ENCODE peak calls at places on chromosomes 13 and 19, in nine cellular contexts. One of them, this sample, is unnamed.

GRCh38 chr13:42218576-42218975 is 53.4 kb upstream of the AKAP11 start:
- DNase-seq in SK-N-SH: no peak
- DNase-seq in H1: no peak
- DNase-seq in stomach: no peak
- DNase-seq in esophagus muscularis mucosa: no peak
- DNase-seq in HepG2: no peak
- DNase-seq in suprapubic skin: no peak
- DNase-seq in upper lobe of left lung: no peak
- DNase-seq in sigmoid colon: no peak
- DNase-seq in this sample: no peak

GRCh38 chr19:38816131-38816750 is 3.5 kb upstream of the LGALS4 start:
- DNase-seq in SK-N-SH: peak; percentile 27
- DNase-seq in H1: no peak
- DNase-seq in stomach: no peak
- DNase-seq in esophagus muscularis mucosa: no peak
- DNase-seq in HepG2: no peak
- DNase-seq in suprapubic skin: no peak
- DNase-seq in upper lobe of left lung: peak; percentile 76
- DNase-seq in sigmoid colon: no peak
- DNase-seq in this sample: no peak

GRCh38 chr13:40318366-40318765 is 348.1 kb downstream of the FOXO1 start:
- DNase-seq in SK-N-SH: peak; percentile 36
- DNase-seq in H1: no peak
- DNase-seq in stomach: peak; percentile 66
- DNase-seq in esophagus muscularis mucosa: peak; percentile 89
- DNase-seq in HepG2: no peak
- DNase-seq in suprapubic skin: no peak
- DNase-seq in upper lobe of left lung: no peak
- DNase-seq in sigmoid colon: no peak
- DNase-seq in this sample: peak; percentile 20

GRCh38 chr13:62625214-62625613 is 1209.6 kb upstream of the PCDH20 start:
- DNase-seq in SK-N-SH: no peak
- DNase-seq in H1: no peak
- DNase-seq in stomach: no peak
- DNase-seq in esophagus muscularis mucosa: no peak
- DNase-seq in HepG2: no peak
- DNase-seq in suprapubic skin: no peak
- DNase-seq in upper lobe of left lung: peak; percentile 26
- DNase-seq in sigmoid colon: no peak
- DNase-seq in this sample: no peak

GRCh38 chr19:45630463-45630862 is 8.7 kb downstream of the EML2 start:
- DNase-seq in SK-N-SH: peak; percentile 3
- DNase-seq in H1: no peak
- DNase-seq in stomach: no peak
- DNase-seq in esophagus muscularis mucosa: no peak
- DNase-seq in HepG2: no peak
- DNase-seq in suprapubic skin: no peak
- DNase-seq in upper lobe of left lung: no peak
- DNase-seq in sigmoid colon: no peak
- DNase-seq in this sample: no peak

GRCh38 chr13:101452519-101453485 is at the start of gene ITGBL1:
- DNase-seq in SK-N-SH: peak; percentile 38
- DNase-seq in H1: no peak
- DNase-seq in stomach: no peak
- DNase-seq in esophagus muscularis mucosa: no peak
- DNase-seq in HepG2: no peak
- DNase-seq in suprapubic skin: peak; percentile 85
- DNase-seq in upper lobe of left lung: peak; percentile 78
- DNase-seq in sigmoid colon: no peak
- DNase-seq in this sample: no peak

GRCh38 chr19:29259153-29259552 is 46.2 kb upstream of the UQCRFS1 start:
- DNase-seq in SK-N-SH: no peak
- DNase-seq in H1: no peak
- DNase-seq in stomach: no peak
- DNase-seq in esophagus muscularis mucosa: no peak
- DNase-seq in HepG2: no peak
- DNase-seq in suprapubic skin: no peak
- DNase-seq in upper lobe of left lung: no peak
- DNase-seq in sigmoid colon: no peak
- DNase-seq in this sample: no peak

GRCh38 chr19:40178756-40179155 is 12.5 kb upstream of the MAP3K10 start:
- DNase-seq in SK-N-SH: no peak
- DNase-seq in H1: no peak
- DNase-seq in stomach: no peak
- DNase-seq in esophagus muscularis mucosa: no peak
- DNase-seq in HepG2: no peak
- DNase-seq in suprapubic skin: no peak
- DNase-seq in upper lobe of left lung: no peak
- DNase-seq in sigmoid colon: no peak
- DNase-seq in this sample: no peak

GRCh38 chr13:69980799-69981198 is 126.8 kb upstream of the ATXN8OS start:
- DNase-seq in SK-N-SH: no peak
- DNase-seq in H1: no peak
- DNase-seq in stomach: no peak
- DNase-seq in esophagus muscularis mucosa: no peak
- DNase-seq in HepG2: no peak
- DNase-seq in suprapubic skin: no peak
- DNase-seq in upper lobe of left lung: no peak
- DNase-seq in sigmoid colon: no peak
- DNase-seq in this sample: no peak

GRCh38 chr13:29594710-29595379 is 643 bp downstream of the SLC7A1 start:
- DNase-seq in SK-N-SH: peak; percentile 78
- DNase-seq in H1: no peak
- DNase-seq in stomach: peak; percentile 61
- DNase-seq in esophagus muscularis mucosa: peak; percentile 93
- DNase-seq in HepG2: no peak
- DNase-seq in suprapubic skin: peak; percentile 88
- DNase-seq in upper lobe of left lung: peak; percentile 92
- DNase-seq in sigmoid colon: peak; percentile 89
- DNase-seq in this sample: peak; percentile 65

GRCh38 chr13:94583926-94584325 is 12.0 kb downstream of the TGDS start:
- DNase-seq in SK-N-SH: no peak
- DNase-seq in H1: no peak
- DNase-seq in stomach: no peak
- DNase-seq in esophagus muscularis mucosa: no peak
- DNase-seq in HepG2: no peak
- DNase-seq in suprapubic skin: no peak
- DNase-seq in upper lobe of left lung: no peak
- DNase-seq in sigmoid colon: no peak
- DNase-seq in this sample: no peak

GRCh38 chr13:107457686-107458085 is 757.6 kb downstream of the LIG4 start:
- DNase-seq in SK-N-SH: no peak
- DNase-seq in H1: no peak
- DNase-seq in stomach: no peak
- DNase-seq in esophagus muscularis mucosa: no peak
- DNase-seq in HepG2: no peak
- DNase-seq in suprapubic skin: no peak
- DNase-seq in upper lobe of left lung: no peak
- DNase-seq in sigmoid colon: no peak
- DNase-seq in this sample: no peak

GRCh38 chr13:42275506-42275905 is 3.6 kb downstream of the AKAP11 start:
- DNase-seq in SK-N-SH: no peak
- DNase-seq in H1: no peak
- DNase-seq in stomach: no peak
- DNase-seq in esophagus muscularis mucosa: no peak
- DNase-seq in HepG2: no peak
- DNase-seq in suprapubic skin: no peak
- DNase-seq in upper lobe of left lung: no peak
- DNase-seq in sigmoid colon: no peak
- DNase-seq in this sample: no peak

GRCh38 chr13:109330941-109331340 is 455.4 kb downstream of the IRS2 start:
- DNase-seq in SK-N-SH: no peak
- DNase-seq in H1: no peak
- DNase-seq in stomach: no peak
- DNase-seq in esophagus muscularis mucosa: no peak
- DNase-seq in HepG2: no peak
- DNase-seq in suprapubic skin: no peak
- DNase-seq in upper lobe of left lung: no peak
- DNase-seq in sigmoid colon: no peak
- DNase-seq in this sample: no peak

GRCh38 chr19:5515737-5516136 is 52.0 kb downstream of the TINCR start:
- DNase-seq in SK-N-SH: no peak
- DNase-seq in H1: peak; percentile 60
- DNase-seq in stomach: no peak
- DNase-seq in esophagus muscularis mucosa: no peak
- DNase-seq in HepG2: no peak
- DNase-seq in suprapubic skin: no peak
- DNase-seq in upper lobe of left lung: no peak
- DNase-seq in sigmoid colon: no peak
- DNase-seq in this sample: no peak
- TF ChIP-seq EP300 in SK-N-SH: no peak
- TF ChIP-seq EP300 in H1: no peak
- TF ChIP-seq EP300 in stomach: no peak
- TF ChIP-seq EP300 in esophagus muscularis mucosa: no peak
- TF ChIP-seq EP300 in HepG2: no peak
- TF ChIP-seq EP300 in suprapubic skin: no peak
- TF ChIP-seq EP300 in upper lobe of left lung: no peak
- TF ChIP-seq EP300 in sigmoid colon: no peak
- TF ChIP-seq EP300 in this sample: no peak

GRCh38 chr19:6717441-6717971 is 2.9 kb downstream of the C3 start:
- DNase-seq in SK-N-SH: no peak
- DNase-seq in H1: no peak
- DNase-seq in stomach: no peak
- DNase-seq in esophagus muscularis mucosa: no peak
- DNase-seq in HepG2: no peak
- DNase-seq in suprapubic skin: no peak
- DNase-seq in upper lobe of left lung: no peak
- DNase-seq in sigmoid colon: no peak
- DNase-seq in this sample: no peak

GRCh38 chr19:6718111-6718740 is 2.2 kb downstream of the C3 start:
- DNase-seq in SK-N-SH: no peak
- DNase-seq in H1: no peak
- DNase-seq in stomach: no peak
- DNase-seq in esophagus muscularis mucosa: no peak
- DNase-seq in HepG2: no peak
- DNase-seq in suprapubic skin: no peak
- DNase-seq in upper lobe of left lung: peak; percentile 85
- DNase-seq in sigmoid colon: peak; percentile 64
- DNase-seq in this sample: no peak

GRCh38 chr19:6714749-6715555 is 5.5 kb downstream of the C3 start:
- DNase-seq in SK-N-SH: no peak
- DNase-seq in H1: no peak
- DNase-seq in stomach: no peak
- DNase-seq in esophagus muscularis mucosa: no peak
- DNase-seq in HepG2: no peak
- DNase-seq in suprapubic skin: no peak
- DNase-seq in upper lobe of left lung: no peak
- DNase-seq in sigmoid colon: no peak
- DNase-seq in this sample: no peak

GRCh38 chr19:6718741-6719539 is 1.5 kb downstream of the C3 start:
- DNase-seq in SK-N-SH: peak; percentile 75
- DNase-seq in H1: no peak
- DNase-seq in stomach: no peak
- DNase-seq in esophagus muscularis mucosa: no peak
- DNase-seq in HepG2: peak; percentile 93
- DNase-seq in suprapubic skin: no peak
- DNase-seq in upper lobe of left lung: peak; percentile 66
- DNase-seq in sigmoid colon: peak; percentile 67
- DNase-seq in this sample: no peak

GRCh38 chr19:6717036-6717435 is 3.4 kb downstream of the C3 start:
- DNase-seq in SK-N-SH: no peak
- DNase-seq in H1: no peak
- DNase-seq in stomach: no peak
- DNase-seq in esophagus muscularis mucosa: no peak
- DNase-seq in HepG2: no peak
- DNase-seq in suprapubic skin: no peak
- DNase-seq in upper lobe of left lung: no peak
- DNase-seq in sigmoid colon: no peak
- DNase-seq in this sample: no peak
- TF ChIP-seq CTCF in SK-N-SH: peak; percentile 26
- TF ChIP-seq CTCF in H1: peak; percentile 23
- TF ChIP-seq CTCF in stomach: no peak
- TF ChIP-seq CTCF in esophagus muscularis mucosa: no peak
- TF ChIP-seq CTCF in HepG2: peak; percentile 30
- TF ChIP-seq CTCF in suprapubic skin: no peak
- TF ChIP-seq CTCF in upper lobe of left lung: no peak
- TF ChIP-seq CTCF in sigmoid colon: no peak
- TF ChIP-seq CTCF in this sample: no peak

DNA sequence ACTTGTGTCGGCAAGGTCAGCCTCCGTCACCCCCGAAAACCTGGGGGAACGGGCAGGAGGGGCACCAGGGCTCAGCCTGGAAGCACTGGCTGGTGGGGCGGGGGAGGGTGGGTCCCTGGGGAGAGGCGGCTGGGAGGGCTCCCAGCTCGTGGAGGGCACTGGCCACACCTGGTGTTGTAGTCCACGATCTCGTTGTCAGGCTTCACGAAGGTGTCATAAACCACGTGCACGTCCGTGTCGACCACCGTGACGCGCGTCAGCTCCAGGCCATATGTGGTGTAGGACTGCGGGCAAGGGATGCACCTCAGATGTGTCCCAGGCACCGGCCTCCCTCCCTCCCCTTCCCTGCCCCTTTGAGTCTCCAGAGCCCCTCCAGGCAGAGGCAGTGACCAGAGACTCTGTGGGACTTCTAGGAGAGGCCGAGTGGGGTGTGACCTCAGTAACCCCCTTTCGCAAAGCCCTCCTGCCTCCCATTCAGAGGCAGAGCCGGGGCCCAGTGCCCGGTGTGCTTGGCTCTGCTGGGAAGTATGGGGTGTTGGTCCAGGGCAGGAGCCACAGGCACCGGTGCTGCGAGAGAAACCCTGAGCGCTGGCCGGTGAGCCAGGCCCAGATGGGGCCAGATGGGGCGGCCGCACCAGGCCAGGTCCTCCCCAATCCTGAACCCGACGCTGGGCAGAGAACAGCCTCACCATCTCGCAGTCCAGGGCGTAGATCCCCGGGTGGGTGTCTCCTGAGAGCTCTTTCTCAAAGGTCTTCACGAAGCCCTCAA is 4.6 kb upstream of the ATP8B3 start:
- DNase-seq in SK-N-SH: no peak
- DNase-seq in H1: no peak
- DNase-seq in stomach: no peak
- DNase-seq in esophagus muscularis mucosa: no peak
- DNase-seq in HepG2: no peak
- DNase-seq in suprapubic skin: no peak
- DNase-seq in upper lobe of left lung: peak; percentile 58
- DNase-seq in sigmoid colon: no peak
- DNase-seq in this sample: no peak
- TF ChIP-seq POLR2AphosphoS5 in SK-N-SH: no peak
- TF ChIP-seq POLR2AphosphoS5 in H1: no peak
- TF ChIP-seq POLR2AphosphoS5 in stomach: no peak
- TF ChIP-seq POLR2AphosphoS5 in esophagus muscularis mucosa: no peak
- TF ChIP-seq POLR2AphosphoS5 in HepG2: no peak
- TF ChIP-seq POLR2AphosphoS5 in suprapubic skin: no peak
- TF ChIP-seq POLR2AphosphoS5 in upper lobe of left lung: no peak
- TF ChIP-seq POLR2AphosphoS5 in sigmoid colon: no peak
- TF ChIP-seq POLR2AphosphoS5 in this sample: no peak

DNA sequence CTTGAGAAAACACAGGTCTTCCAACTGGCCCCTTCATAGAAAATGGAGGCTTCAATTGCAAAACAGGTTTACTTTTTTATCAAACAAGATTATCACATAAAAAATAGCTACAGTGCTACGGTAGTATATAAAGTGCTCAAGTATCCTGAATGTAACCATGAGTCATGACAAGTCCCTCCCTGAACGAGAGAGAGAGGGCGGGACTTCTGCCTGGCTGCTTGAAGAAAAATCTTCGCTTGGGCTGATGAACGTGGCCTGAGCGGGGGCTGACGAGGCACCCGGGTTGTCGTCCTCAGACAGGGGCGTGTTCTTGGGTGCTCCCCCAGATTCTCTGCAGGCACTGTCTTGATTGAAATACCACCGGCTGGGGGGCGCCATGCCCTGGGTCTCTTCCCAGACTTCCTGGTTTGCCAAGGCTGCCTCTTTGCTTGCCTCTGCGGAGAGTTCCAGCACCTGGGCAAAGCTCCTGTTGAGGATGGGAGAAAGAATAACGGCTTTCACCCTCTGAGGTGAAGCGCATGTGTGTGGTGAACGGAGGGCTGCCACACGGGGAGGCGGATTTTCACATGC is 23.2 kb upstream of the CPAMD8 start:
- DNase-seq in SK-N-SH: no peak
- DNase-seq in H1: no peak
- DNase-seq in stomach: no peak
- DNase-seq in esophagus muscularis mucosa: no peak
- DNase-seq in HepG2: no peak
- DNase-seq in suprapubic skin: no peak
- DNase-seq in upper lobe of left lung: no peak
- DNase-seq in sigmoid colon: no peak
- DNase-seq in this sample: peak; percentile 33
- TF ChIP-seq EP300 in SK-N-SH: no peak
- TF ChIP-seq EP300 in H1: no peak
- TF ChIP-seq EP300 in stomach: no peak
- TF ChIP-seq EP300 in esophagus muscularis mucosa: no peak
- TF ChIP-seq EP300 in HepG2: no peak
- TF ChIP-seq EP300 in suprapubic skin: no peak
- TF ChIP-seq EP300 in upper lobe of left lung: no peak
- TF ChIP-seq EP300 in sigmoid colon: no peak
- TF ChIP-seq EP300 in this sample: no peak

This sample was measured in transverse colon.